ENCODE peak calls at places on chromosomes 5 and 9, in eight cellular contexts. B is Kasumi-1; L is left kidney; E is stimulated activated CD4-positive, alpha-beta T cell treated with anti-CD3 and anti-CD28 coated beads, TNF-alpha, amount 100 ng/mL, for 24 hours; J is K562; H is posterior vena cava; R is head of caudate nucleus; K is EL. G is an unnamed sample.

GRCh38 chr5:83145882-83146331 is 68.6 kb downstream of the XRCC4 start:
- DNase-seq in B (no peak), L (no peak), E (no peak), J (no peak), H (no peak), R (no peak), K (no peak), G (no peak)

GRCh38 chr9:33881635-33882034 is 64.7 kb downstream of the UBE2R2 start:
- DNase-seq in B (no peak), L (no peak), E (no peak), J (no peak), H (no peak), R (no peak), K (peak), G (no peak)

GRCh38 chr9:87292449-87293191 is 205.0 kb upstream of the DAPK1 start:
- DNase-seq in B (no peak), L (no peak), E (no peak), J (no peak), H (no peak), R (no peak), K (peak), G (no peak)

GRCh38 chr9:71910602-71911060 is 362 bp downstream of the ABHD17B start:
- DNase-seq in B (no peak), L (no peak), E (peak), J (no peak), H (peak), R (no peak), K (no peak), G (peak)

GRCh38 chr9:18396102-18396728 is 77.7 kb upstream of the ADAMTSL1 start:
- DNase-seq in B (peak), L (peak), E (no peak), J (no peak), H (no peak), R (no peak), K (peak), G (no peak)

GRCh38 chr5:43041131-43041668 is 1.1 kb upstream of the ANXA2R start:
- DNase-seq in B (peak), L (no peak), E (no peak), J (peak), H (peak), R (no peak), K (no peak), G (no peak)

GRCh38 chr9:22447607-22448305 is 1.1 kb downstream of the DMRTA1 start:
- DNase-seq in B (no peak), L (no peak), E (no peak), J (no peak), H (no peak), R (no peak), K (no peak), G (no peak)

GRCh38 chr5:135318037-135318436 is 81.0 kb downstream of the MACROH2A1 start:
- DNase-seq in B (no peak), L (no peak), E (no peak), J (no peak), H (peak), R (no peak), K (no peak), G (no peak)

GRCh38 chr9:122227576-122227903 is 1.2 kb downstream of the LHX6 start:
- DNase-seq in B (no peak), L (no peak), E (no peak), J (no peak), H (no peak), R (no peak), K (no peak), G (no peak)

GRCh38 chr9:78549711-78550110 is 252.8 kb downstream of the PSAT1 start:
- DNase-seq in B (no peak), L (no peak), E (no peak), J (no peak), H (no peak), R (no peak), K (peak), G (no peak)

GRCh38 chr5:102988459-102988858 is 131.5 kb downstream of the GIN1 start:
- DNase-seq in B (no peak), L (no peak), E (no peak), J (no peak), H (no peak), R (no peak), K (no peak), G (no peak)

GRCh38 chr5:147483961-147484707 is 25.7 kb downstream of the DPYSL3 start:
- DNase-seq in B (no peak), L (peak), E (no peak), J (no peak), H (peak), R (peak), K (peak), G (no peak)

G was measured in stimulated activated effector memory CD8-positive, alpha-beta T cell treated with anti-CD3 and anti-CD28 coated beads, Interleukin-12 subunit alpha, Interleukin-12 subunit beta, amount 100 ng/mL, for 72 hours.